ENCODE peak calls at places on chromosomes 5 and 9, in six cellular contexts. J, R, U, L, S and V are unnamed samples.
A peak's percentile ranks its signal among the peaks of the same experiment; 100 is the strongest.

GRCh38 chr9:1554123-1555045 is 460.8 kb upstream of the SMARCA2 start:
- DNase-seq in J (no peak), R (no peak), U (no peak), L (no peak), S (no peak), V (no peak)

GRCh38 chr9:136840140-136840876 is 2.0 kb upstream of the AJM1 start:
- DNase-seq in J (no peak), R (no peak), U (no peak), L (no peak), S (no peak), V (no peak)

GRCh38 chr5:57784106-57784505 is 301.5 kb upstream of the ACTBL2 start:
- DNase-seq in J (no peak), R (no peak), U (no peak), L (no peak), S (peak; percentile 40), V (no peak)

GRCh38 chr9:98909935-98910334 is 33.8 kb upstream of the COL15A1 start:
- DNase-seq in J (no peak), R (no peak), U (no peak), L (no peak), S (no peak), V (no peak)

GRCh38 chr9:129403743-129404620 is 216.9 kb downstream of the C9orf50 start:
- DNase-seq in J (no peak), R (no peak), U (no peak), L (no peak), S (no peak), V (no peak)

GRCh38 chr5:106680330-106680729 is 990.4 kb downstream of the EFNA5 start:
- DNase-seq in J (no peak), R (no peak), U (peak; percentile 3), L (no peak), S (no peak), V (no peak)

GRCh38 chr5:126370796-126371718 is 52.2 kb upstream of the GRAMD2B start:
- DNase-seq in J (peak; percentile 69), R (peak; percentile 52), U (peak; percentile 20), L (no peak), S (peak; percentile 76), V (no peak)

GRCh38 chr5:180139731-180140626 is 68.4 kb upstream of the RNF130 start:
- DNase-seq in J (no peak), R (no peak), U (no peak), L (no peak), S (no peak), V (peak; percentile 5)

GRCh38 chr5:140007311-140007710 is 35.8 kb downstream of the NRG2 start:
- DNase-seq in J (no peak), R (no peak), U (no peak), L (no peak), S (no peak), V (no peak)

GRCh38 chr9:123081824-123082223 is 48.4 kb downstream of the GPR21 start:
- DNase-seq in J (peak; percentile 6), R (peak; percentile 23), U (peak; percentile 29), L (no peak), S (peak; percentile 43), V (no peak)

GRCh38 chr9:2663486-2663885 is 41.9 kb downstream of the VLDLR start:
- DNase-seq in J (no peak), R (no peak), U (no peak), L (no peak), S (no peak), V (no peak)

GRCh38 chr5:134545070-134545868 is 19.8 kb downstream of the JADE2 start:
- DNase-seq in J (no peak), R (no peak), U (no peak), L (no peak), S (no peak), V (no peak)

GRCh38 chr5:61626639-61627282 is 294.7 kb downstream of the ZSWIM6 start:
- DNase-seq in J (no peak), R (no peak), U (no peak), L (no peak), S (no peak), V (no peak)

GRCh38 chr5:116970318-116970717 is 395.7 kb upstream of the SEMA6A start:
- DNase-seq in J (peak; percentile 11), R (no peak), U (no peak), L (no peak), S (no peak), V (no peak)

GRCh38 chr9:78298046-78298511 is 1.2 kb downstream of the PSAT1 start:
- DNase-seq in J (no peak), R (no peak), U (no peak), L (no peak), S (no peak), V (no peak)

GRCh38 chr9:83544002-83544698 is 5.9 kb upstream of the FRMD3 start:
- DNase-seq in J (peak; percentile 13), R (peak; percentile 74), U (peak; percentile 49), L (peak; percentile 41), S (peak; percentile 65), V (no peak)

GRCh38 chr5:111574316-111574715 is 62.0 kb upstream of the STARD4 start:
- DNase-seq in J (no peak), R (peak; percentile 24), U (no peak), L (no peak), S (peak; percentile 20), V (no peak)

GRCh38 chr5:34051374-34051980 is 8.5 kb upstream of the C1QTNF3 start:
- DNase-seq in J (no peak), R (no peak), U (no peak), L (no peak), S (no peak), V (no peak)

GRCh38 chr9:98222885-98223640 is 30.6 kb upstream of the CORO2A start:
- DNase-seq in J (peak; percentile 56), R (peak; percentile 97), U (peak; percentile 99), L (peak; percentile 99), S (peak; percentile 100), V (no peak)

GRCh38 chr5:30600892-30601291 is 592.6 kb upstream of the CDH6 start:
- DNase-seq in J (no peak), R (no peak), U (no peak), L (no peak), S (no peak), V (no peak)

GRCh38 chr9:72858089-72858912 is 94.6 kb downstream of the ALDH1A1 start:
- DNase-seq in J (peak; percentile 10), R (peak; percentile 62), U (no peak), L (no peak), S (peak; percentile 30), V (no peak)

GRCh38 chr9:97980918-97981827 is 2.0 kb upstream of the ANP32B start:
- DNase-seq in J (no peak), R (no peak), U (no peak), L (no peak), S (no peak), V (no peak)

GRCh38 chr5:6236858-6237481 is 141.4 kb downstream of the MED10 start:
- DNase-seq in J (no peak), R (no peak), U (no peak), L (no peak), S (no peak), V (no peak)

GRCh38 chr5:138898742-138899141 is 23.6 kb upstream of the LRRTM2 start:
- DNase-seq in J (no peak), R (no peak), U (no peak), L (no peak), S (no peak), V (no peak)

GRCh38 chr5:55575815-55576583 is 41.2 kb upstream of the PLPP1 start:
- DNase-seq in J (no peak), R (no peak), U (no peak), L (no peak), S (peak; percentile 80), V (no peak)

GRCh38 chr5:35220967-35221366 is 9.3 kb downstream of the PRLR start:
- DNase-seq in J (no peak), R (no peak), U (no peak), L (no peak), S (no peak), V (no peak)

GRCh38 chr9:128192601-128193371 is 1.4 kb upstream of the CIZ1 start:
- DNase-seq in J (peak; percentile 87), R (peak; percentile 76), U (no peak), L (peak; percentile 65), S (peak; percentile 84), V (peak; percentile 58)

GRCh38 chr9:129323376-129323998 is 145.4 kb upstream of the IER5L start:
- DNase-seq in J (no peak), R (no peak), U (no peak), L (no peak), S (peak; percentile 20), V (no peak)

GRCh38 chr9:131721096-131721495 is 18.8 kb downstream of the RAPGEF1 start:
- DNase-seq in J (no peak), R (no peak), U (no peak), L (no peak), S (no peak), V (no peak)

GRCh38 chr5:170249360-170249759 is 16.6 kb downstream of the C5orf58 start:
- DNase-seq in J (no peak), R (no peak), U (no peak), L (no peak), S (no peak), V (no peak)

GRCh38 chr9:71349218-71349617 is 227.8 kb upstream of the TRPM3 start:
- DNase-seq in J (no peak), R (no peak), U (no peak), L (peak; percentile 47), S (peak; percentile 80), V (no peak)

DNA sequence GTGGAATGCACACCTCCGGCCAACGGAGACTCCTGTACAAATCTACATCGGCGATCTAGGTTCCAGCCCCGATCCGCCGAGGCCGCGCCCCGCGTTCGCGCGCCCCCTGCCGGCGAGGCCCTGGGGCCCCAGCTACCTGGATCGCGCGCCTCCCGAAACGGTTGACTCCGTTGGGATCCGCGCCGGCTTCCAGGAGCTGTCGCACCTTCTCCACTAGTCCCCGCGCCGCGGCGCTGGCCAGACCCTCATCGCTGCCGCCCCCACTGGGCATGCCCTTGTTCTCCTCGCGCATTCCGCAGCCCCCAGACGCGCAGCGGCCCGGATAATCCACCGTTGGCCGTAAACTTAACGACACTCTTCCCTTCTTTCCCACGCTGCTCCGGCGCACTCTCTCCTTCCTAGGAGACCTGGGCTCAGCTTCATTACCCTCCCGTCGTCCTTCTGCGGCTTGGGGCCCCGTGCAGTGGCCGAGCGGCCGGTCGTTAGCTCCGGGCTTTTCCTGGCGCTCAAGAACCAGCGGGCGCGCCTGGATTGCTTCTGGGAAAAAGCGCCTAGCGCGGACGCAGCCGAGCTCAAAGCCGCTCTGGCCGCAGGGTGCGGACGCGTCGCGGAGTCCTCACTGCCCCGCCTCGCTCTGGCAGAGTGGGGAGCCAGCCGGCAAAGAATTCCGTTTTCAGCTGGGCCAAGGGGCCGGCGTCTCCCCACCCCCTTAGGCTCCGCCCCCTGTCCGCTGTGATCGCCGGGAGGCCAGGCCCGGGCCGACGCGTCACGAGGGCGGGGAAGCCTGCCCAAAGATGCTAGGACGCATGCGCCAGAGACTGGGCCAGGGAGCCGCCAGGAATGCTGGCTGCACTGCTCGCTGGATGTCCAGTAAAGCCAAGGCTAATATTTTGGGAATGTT is at the start of gene CDKN2B:
- DNase-seq in J (peak; percentile 96), R (peak; percentile 97), U (peak; percentile 91), L (peak; percentile 87), S (peak; percentile 94), V (peak; percentile 67)
- TF ChIP-seq CTCF in J (peak; percentile 91), R (peak; percentile 93), U (peak; percentile 95), L (peak; percentile 65), S (peak; percentile 93), V (no peak)

GRCh38 chr5:18772475-18772874 is 1138.2 kb downstream of the TAF11L14 start:
- DNase-seq in J (peak; percentile 43), R (no peak), U (peak; percentile 3), L (no peak), S (peak; percentile 37), V (no peak)
- TF ChIP-seq CTCF in J (no peak), R (no peak), U (peak; percentile 49), L (no peak), S (no peak), V (no peak)

GRCh38 chr5:76074487-76074886 is 8.7 kb upstream of the SV2C start:
- DNase-seq in J (peak; percentile 45), R (no peak), U (no peak), L (no peak), S (no peak), V (no peak)
- TF ChIP-seq CTCF in J (peak; percentile 72), R (no peak), U (peak; percentile 5), L (no peak), S (no peak), V (no peak)

GRCh38 chr9:108535526-108535925 is 320.3 kb downstream of the ACTL7B start:
- DNase-seq in J (no peak), R (no peak), U (no peak), L (no peak), S (no peak), V (no peak)
- TF ChIP-seq CTCF in J (peak; percentile 16), R (peak; percentile 29), U (peak; percentile 39), L (peak; percentile 24), S (peak; percentile 36), V (no peak)